ENCODE peak calls at places on chromosomes 3 and 15, in five cellular contexts. S is stimulated activated CD4-positive, alpha-beta T cell treated with anti-CD3 and anti-CD28 coated beads, Interleukin-1b, Interleukin-23, amount 100 ng/mL, for 1 hour; B is COLO829; Y is NCI-H1092; F is GM18507. E is an unnamed sample.
A peak's percentile ranks its signal among the peaks of the same experiment; 100 is the strongest.

GRCh38 chr3:5197470-5198312 is 10.2 kb downstream of the EDEM1 start:
- DNase-seq in S (no peak), B (no peak), Y (no peak), F (no peak), E (no peak)

GRCh38 chr15:100472015-100472414 is 56.7 kb downstream of the CERS3 start:
- DNase-seq in S (no peak), B (no peak), Y (no peak), F (no peak), E (no peak)

GRCh38 chr3:9037113-9037715 is 73.9 kb upstream of the RAD18 start:
- DNase-seq in S (no peak), B (no peak), Y (peak; percentile 34), F (no peak), E (no peak)

GRCh38 chr3:48285132-48285531 is 44.2 kb downstream of the ZNF589 start:
- DNase-seq in S (no peak), B (no peak), Y (no peak), F (no peak), E (no peak)

GRCh38 chr15:81317642-81318017 is 6.3 kb downstream of the STARD5 start:
- DNase-seq in S (no peak), B (no peak), Y (no peak), F (no peak), E (no peak)

GRCh38 chr15:80404057-80404718 is at the start of gene ARNT2:
- DNase-seq in S (no peak), B (no peak), Y (peak; percentile 35), F (no peak), E (no peak)

GRCh38 chr3:181484026-181484425 is 227.7 kb upstream of the SOX2 start:
- DNase-seq in S (no peak), B (no peak), Y (no peak), F (no peak), E (no peak)

GRCh38 chr15:65384505-65384894 is 6.7 kb upstream of the IGDCC3 start:
- DNase-seq in S (no peak), B (no peak), Y (no peak), F (no peak), E (no peak)

GRCh38 chr15:31016446-31016915 is 25.1 kb upstream of the MTMR10 start:
- DNase-seq in S (no peak), B (no peak), Y (no peak), F (no peak), E (no peak)

GRCh38 chr3:12831582-12831866 is 9.8 kb downstream of the RPL32 start:
- DNase-seq in S (no peak), B (no peak), Y (peak; percentile 4), F (no peak), E (no peak)